ENCODE peak calls at places on chromosomes 13 and 19, in four cellular contexts. One of them, this sample, is unnamed.

GRCh38 chr13:43316997-43317396 is 293.6 kb downstream of the DNAJC15 start:
- DNase-seq in tibial nerve: peak; percentile 23
- DNase-seq in foreskin fibroblast: peak; percentile 84
- DNase-seq in H9: no peak
- DNase-seq in this sample: no peak

GRCh38 chr13:36850790-36851438 is 31.9 kb downstream of the RFXAP start:
- DNase-seq in tibial nerve: no peak
- DNase-seq in foreskin fibroblast: no peak
- DNase-seq in H9: peak; percentile 62
- DNase-seq in this sample: no peak

GRCh38 chr13:47650221-47650620 is 350.9 kb downstream of the SUCLA2 start:
- DNase-seq in tibial nerve: no peak
- DNase-seq in foreskin fibroblast: no peak
- DNase-seq in H9: no peak
- DNase-seq in this sample: no peak

GRCh38 chr13:70941454-70941853 is 833.2 kb upstream of the KLHL1 start:
- DNase-seq in tibial nerve: no peak
- DNase-seq in foreskin fibroblast: no peak
- DNase-seq in H9: no peak
- DNase-seq in this sample: no peak

GRCh38 chr13:102012299-102013293 is 389.3 kb downstream of the FGF14 start:
- DNase-seq in tibial nerve: no peak
- DNase-seq in foreskin fibroblast: no peak
- DNase-seq in H9: no peak
- DNase-seq in this sample: no peak

GRCh38 chr13:113083402-113084061 is 22.1 kb upstream of the F7 start:
- DNase-seq in tibial nerve: peak; percentile 42
- DNase-seq in foreskin fibroblast: no peak
- DNase-seq in H9: no peak
- DNase-seq in this sample: no peak

GRCh38 chr13:44692173-44692713 is 116.1 kb upstream of the TSC22D1 start:
- DNase-seq in tibial nerve: no peak
- DNase-seq in foreskin fibroblast: no peak
- DNase-seq in H9: peak; percentile 30
- DNase-seq in this sample: no peak

GRCh38 chr19:11265785-11266236 is 3.5 kb upstream of the DOCK6 start:
- DNase-seq in tibial nerve: no peak
- DNase-seq in foreskin fibroblast: peak; percentile 81
- DNase-seq in H9: no peak
- DNase-seq in this sample: no peak

GRCh38 chr19:17865364-17866311 is 5.9 kb downstream of the RPL18A start:
- DNase-seq in tibial nerve: no peak
- DNase-seq in foreskin fibroblast: peak; percentile 51
- DNase-seq in H9: no peak
- DNase-seq in this sample: no peak

GRCh38 chr19:49952906-49953305 is 8.1 kb downstream of the SIGLEC11 start:
- DNase-seq in tibial nerve: no peak
- DNase-seq in foreskin fibroblast: no peak
- DNase-seq in H9: no peak
- DNase-seq in this sample: no peak

GRCh38 chr19:31610036-31610435 is 260.8 kb upstream of the TSHZ3 start:
- DNase-seq in tibial nerve: no peak
- DNase-seq in foreskin fibroblast: no peak
- DNase-seq in H9: no peak
- DNase-seq in this sample: no peak

GRCh38 chr19:32497386-32497785 is 83.6 kb upstream of the PDCD5 start:
- DNase-seq in tibial nerve: no peak
- DNase-seq in foreskin fibroblast: no peak
- DNase-seq in H9: no peak
- DNase-seq in this sample: no peak

GRCh38 chr13:26991508-26992181 is 180.0 kb downstream of the USP12 start:
- DNase-seq in tibial nerve: no peak
- DNase-seq in foreskin fibroblast: no peak
- DNase-seq in H9: no peak
- DNase-seq in this sample: no peak

GRCh38 chr19:47152632-47153031 is 22.0 kb downstream of the SAE1 start:
- DNase-seq in tibial nerve: no peak
- DNase-seq in foreskin fibroblast: no peak
- DNase-seq in H9: no peak
- DNase-seq in this sample: no peak

GRCh38 chr13:91132786-91133185 is 214.7 kb upstream of the MIR17HG start:
- DNase-seq in tibial nerve: no peak
- DNase-seq in foreskin fibroblast: no peak
- DNase-seq in H9: no peak
- DNase-seq in this sample: no peak

GRCh38 chr13:61410669-61411297 is 4.9 kb downstream of the PCDH20 start:
- DNase-seq in tibial nerve: no peak
- DNase-seq in foreskin fibroblast: no peak
- DNase-seq in H9: no peak
- DNase-seq in this sample: no peak

GRCh38 chr19:32767951-32768679 is 48.5 kb downstream of the TDRD12 start:
- DNase-seq in tibial nerve: no peak
- DNase-seq in foreskin fibroblast: no peak
- DNase-seq in H9: no peak
- DNase-seq in this sample: no peak

GRCh38 chr19:35975608-35976214 is 19.3 kb upstream of the SDHAF1 start:
- DNase-seq in tibial nerve: no peak
- DNase-seq in foreskin fibroblast: peak; percentile 43
- DNase-seq in H9: no peak
- DNase-seq in this sample: no peak

GRCh38 chr19:22595918-22596341 is 38.2 kb upstream of the ZNF492 start:
- DNase-seq in tibial nerve: peak; percentile 41
- DNase-seq in foreskin fibroblast: no peak
- DNase-seq in H9: no peak
- DNase-seq in this sample: no peak

GRCh38 chr19:12872941-12873890 is 8.0 kb downstream of the DNASE2 start:
- DNase-seq in tibial nerve: no peak
- DNase-seq in foreskin fibroblast: peak; percentile 46
- DNase-seq in H9: peak; percentile 84
- DNase-seq in this sample: no peak
- TF ChIP-seq CTCF in tibial nerve: no peak
- TF ChIP-seq CTCF in foreskin fibroblast: no peak
- TF ChIP-seq CTCF in H9: no peak
- TF ChIP-seq CTCF in this sample: no peak

GRCh38 chr19:40348125-40348913 is at the start of the genes C19orf47 and PLD3:
- DNase-seq in tibial nerve: peak; percentile 97
- DNase-seq in foreskin fibroblast: peak; percentile 100
- DNase-seq in H9: peak; percentile 100
- DNase-seq in this sample: peak; percentile 100
- TF ChIP-seq CTCF in tibial nerve: no peak
- TF ChIP-seq CTCF in foreskin fibroblast: no peak
- TF ChIP-seq CTCF in H9: no peak
- TF ChIP-seq CTCF in this sample: no peak

GRCh38 chr19:29478578-29479565 is 46.9 kb upstream of the VSTM2B start:
- DNase-seq in tibial nerve: no peak
- DNase-seq in foreskin fibroblast: no peak
- DNase-seq in H9: peak; percentile 90
- DNase-seq in this sample: peak; percentile 72
- TF ChIP-seq CTCF in tibial nerve: no peak
- TF ChIP-seq CTCF in foreskin fibroblast: peak; percentile 7
- TF ChIP-seq CTCF in H9: peak; percentile 92
- TF ChIP-seq CTCF in this sample: peak; percentile 79

GRCh38 chr19:18912933-18913332 is 6.3 kb downstream of the COPE start:
- DNase-seq in tibial nerve: no peak
- DNase-seq in foreskin fibroblast: no peak
- DNase-seq in H9: no peak
- DNase-seq in this sample: no peak
- TF ChIP-seq CTCF in tibial nerve: no peak
- TF ChIP-seq CTCF in foreskin fibroblast: no peak
- TF ChIP-seq CTCF in H9: no peak
- TF ChIP-seq CTCF in this sample: no peak

GRCh38 chr19:52274191-52274590 is 4.8 kb downstream of the ZNF766 start:
- DNase-seq in tibial nerve: no peak
- DNase-seq in foreskin fibroblast: no peak
- DNase-seq in H9: no peak
- DNase-seq in this sample: no peak

GRCh38 chr19:52270266-52270885 is 989 bp downstream of the ZNF766 start:
- DNase-seq in tibial nerve: no peak
- DNase-seq in foreskin fibroblast: peak; percentile 57
- DNase-seq in H9: no peak
- DNase-seq in this sample: no peak

GRCh38 chr19:52273301-52273700 is 3.9 kb downstream of the ZNF766 start:
- DNase-seq in tibial nerve: no peak
- DNase-seq in foreskin fibroblast: no peak
- DNase-seq in H9: no peak
- DNase-seq in this sample: no peak

GRCh38 chr19:52269338-52270261 is at the start of gene ZNF766:
- DNase-seq in tibial nerve: peak; percentile 98
- DNase-seq in foreskin fibroblast: peak; percentile 98
- DNase-seq in H9: peak; percentile 97
- DNase-seq in this sample: peak; percentile 97
- TF ChIP-seq CTCF in tibial nerve: no peak
- TF ChIP-seq CTCF in foreskin fibroblast: no peak
- TF ChIP-seq CTCF in H9: no peak
- TF ChIP-seq CTCF in this sample: no peak